ENCODE peak calls at places on chromosomes 3 and 15, in nine cellular contexts. G is tibial nerve, N is progenitor cell of endocrine pancreas, V is stomach, Y is WERI-Rb-1, T is pancreas, F is tibial artery, Z is ovary, H is H9. I is an unnamed sample.

GRCh38 chr3:123652346-123652984 is 67.6 kb upstream of the HACD2 start:
- DNase-seq in G (peak; percentile 77), N (peak; percentile 73), V (peak; percentile 77), Y (peak; percentile 89), T (peak; percentile 89), F (peak; percentile 90), Z (peak; percentile 83), H (peak; percentile 84), I (peak; percentile 94)

GRCh38 chr15:69424001-69424400 is 9.9 kb downstream of the KIF23 start:
- DNase-seq in G (no peak), N (no peak), V (no peak), Y (no peak), T (no peak), F (no peak), Z (no peak), H (no peak), I (no peak)

GRCh38 chr3:55169608-55170010 is 241.8 kb upstream of the LRTM1 start:
- DNase-seq in G (no peak), N (no peak), V (no peak), Y (no peak), T (no peak), F (no peak), Z (no peak), H (no peak), I (no peak)

GRCh38 chr3:130849111-130849552 is 44.8 kb upstream of the ATP2C1 start:
- DNase-seq in G (no peak), N (no peak), V (peak; percentile 91), Y (peak; percentile 9), T (peak; percentile 83), F (no peak), Z (no peak), H (no peak), I (no peak)

GRCh38 chr3:125067225-125067624 is 11.4 kb upstream of the HEG1 start:
- DNase-seq in G (no peak), N (no peak), V (no peak), Y (no peak), T (no peak), F (no peak), Z (no peak), H (peak; percentile 15), I (no peak)

GRCh38 chr3:127820871-127821853 is 1.2 kb downstream of the MGLL start:
- DNase-seq in G (peak; percentile 33), N (no peak), V (peak; percentile 38), Y (no peak), T (no peak), F (no peak), Z (no peak), H (no peak), I (no peak)

GRCh38 chr15:28977377-28978010 is 91.7 kb downstream of the APBA2 start:
- DNase-seq in G (no peak), N (no peak), V (no peak), Y (no peak), T (no peak), F (no peak), Z (no peak), H (no peak), I (peak; percentile 88)

GRCh38 chr15:59553879-59554735 is 57.5 kb upstream of the GCNT3 start:
- DNase-seq in G (no peak), N (no peak), V (no peak), Y (no peak), T (no peak), F (no peak), Z (no peak), H (no peak), I (no peak)

GRCh38 chr3:186025161-186025560 is 83.7 kb downstream of the ETV5 start:
- DNase-seq in G (no peak), N (no peak), V (no peak), Y (no peak), T (no peak), F (no peak), Z (no peak), H (no peak), I (peak; percentile 48)

GRCh38 chr3:194205675-194206133 is 69.8 kb downstream of the HES1 start:
- DNase-seq in G (no peak), N (no peak), V (no peak), Y (no peak), T (no peak), F (no peak), Z (no peak), H (peak; percentile 50), I (no peak)

GRCh38 chr3:124246949-124247348 is 255.0 kb upstream of the ROPN1 start:
- DNase-seq in G (no peak), N (no peak), V (no peak), Y (peak; percentile 49), T (no peak), F (no peak), Z (no peak), H (no peak), I (no peak)

GRCh38 chr3:43996379-43997301 is 245.0 kb upstream of the TOPAZ1 start:
- DNase-seq in G (no peak), N (no peak), V (no peak), Y (peak; percentile 58), T (no peak), F (no peak), Z (no peak), H (peak; percentile 61), I (no peak)

GRCh38 chr3:51945926-51946500 is 3.9 kb downstream of the PARP3 start:
- DNase-seq in G (no peak), N (no peak), V (no peak), Y (no peak), T (peak; percentile 26), F (peak; percentile 64), Z (peak; percentile 12), H (no peak), I (no peak)

GRCh38 chr3:127786358-127787070 is 35.8 kb downstream of the MGLL start:
- DNase-seq in G (peak; percentile 64), N (no peak), V (peak; percentile 53), Y (peak; percentile 68), T (no peak), F (peak; percentile 83), Z (peak; percentile 52), H (no peak), I (no peak)

GRCh38 chr3:100047455-100048141 is 66.7 kb downstream of the FILIP1L start:
- DNase-seq in G (no peak), N (no peak), V (no peak), Y (no peak), T (no peak), F (no peak), Z (no peak), H (no peak), I (no peak)

GRCh38 chr3:173745952-173746682 is 348.6 kb downstream of the NLGN1 start:
- DNase-seq in G (no peak), N (no peak), V (no peak), Y (no peak), T (no peak), F (no peak), Z (no peak), H (no peak), I (no peak)

GRCh38 chr15:42194502-42194901 is 13.6 kb downstream of the VPS39 start:
- DNase-seq in G (no peak), N (no peak), V (no peak), Y (no peak), T (no peak), F (no peak), Z (no peak), H (no peak), I (no peak)

GRCh38 chr3:37453393-37454391 is 279.3 kb upstream of the LRRFIP2 start:
- DNase-seq in G (peak; percentile 27), N (no peak), V (peak; percentile 41), Y (peak; percentile 69), T (peak; percentile 64), F (peak; percentile 92), Z (peak; percentile 39), H (no peak), I (no peak)
- TF ChIP-seq CTCF in G (peak; percentile 32), N (peak; percentile 38), V (peak; percentile 20), Y (peak; percentile 66), T (no peak), F (peak; percentile 47), Z (no peak), H (peak; percentile 38), I (peak; percentile 20)

GRCh38 chr3:73094127-73094526 is 32.7 kb downstream of the EBLN2 start:
- DNase-seq in G (no peak), N (no peak), V (no peak), Y (no peak), T (no peak), F (no peak), Z (no peak), H (peak; percentile 43), I (no peak)
- TF ChIP-seq CTCF in G (no peak), N (peak; percentile 27), V (no peak), Y (no peak), T (no peak), F (no peak), Z (no peak), H (peak; percentile 51), I (peak; percentile 27)

DNA sequence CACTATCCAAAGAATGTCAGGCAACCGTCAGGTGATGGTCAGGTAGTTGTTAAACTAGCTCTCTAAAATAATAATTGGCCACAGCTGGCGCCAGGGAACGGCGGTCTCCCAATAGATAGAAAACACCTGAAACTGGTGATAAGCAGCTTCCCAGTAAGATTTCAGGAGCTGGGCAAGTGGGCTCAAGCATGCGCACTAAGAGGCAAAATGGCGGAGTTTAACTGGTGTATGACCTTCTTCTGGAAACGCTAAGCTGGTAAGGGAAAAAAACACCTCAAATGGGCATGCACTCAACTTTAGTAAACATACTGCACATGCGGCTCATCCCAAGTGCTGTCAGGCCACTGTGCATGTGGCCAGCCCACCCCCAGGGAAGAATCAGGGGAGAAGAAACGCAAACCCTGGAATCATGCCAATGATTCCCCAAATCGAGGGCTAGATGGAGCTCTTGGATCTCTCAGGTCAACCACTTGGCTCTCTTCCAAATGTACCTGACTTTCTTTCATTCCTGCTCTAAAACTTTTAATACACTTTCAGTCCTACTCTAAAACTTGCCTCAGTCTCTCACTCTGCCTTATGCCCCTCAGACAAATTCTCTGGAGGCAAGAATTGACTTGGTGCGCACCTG is 195.0 kb downstream of the ZNF621 start:
- DNase-seq in G (no peak), N (no peak), V (no peak), Y (peak; percentile 14), T (no peak), F (no peak), Z (no peak), H (peak; percentile 30), I (no peak)
- TF ChIP-seq CTCF in G (no peak), N (peak; percentile 29), V (peak; percentile 34), Y (peak; percentile 46), T (peak; percentile 40), F (peak; percentile 36), Z (no peak), H (peak; percentile 64), I (no peak)

GRCh38 chr3:171514466-171514865 is 54.3 kb upstream of the TNIK start:
- DNase-seq in G (no peak), N (no peak), V (no peak), Y (no peak), T (no peak), F (no peak), Z (no peak), H (no peak), I (no peak)

GRCh38 chr3:171511450-171511849 is 51.2 kb upstream of the TNIK start:
- DNase-seq in G (no peak), N (no peak), V (no peak), Y (no peak), T (no peak), F (no peak), Z (no peak), H (no peak), I (no peak)

DNA sequence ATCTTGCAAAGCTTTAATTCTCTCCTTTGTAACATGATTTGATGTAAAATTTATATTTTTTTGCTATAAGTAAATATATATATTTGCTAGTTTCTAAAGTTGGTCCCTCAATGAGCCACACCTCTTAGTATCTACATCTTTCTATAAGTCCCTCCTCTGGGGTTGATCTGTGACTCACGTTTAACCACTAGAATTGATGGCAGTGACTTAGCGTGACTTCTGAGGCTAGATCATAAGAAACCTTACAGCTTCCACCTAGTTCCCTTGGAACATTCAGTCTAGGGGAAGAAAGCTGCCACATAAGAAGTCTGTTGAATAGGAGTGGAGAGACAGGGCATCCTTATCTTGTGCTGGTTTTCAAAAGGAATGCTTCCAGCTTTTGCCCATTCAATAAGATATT is 56.6 kb upstream of the TNIK start:
- DNase-seq in G (no peak), N (no peak), V (no peak), Y (no peak), T (no peak), F (no peak), Z (no peak), H (no peak), I (no peak)
- TF ChIP-seq CTCF in G (no peak), N (no peak), V (no peak), Y (no peak), T (no peak), F (no peak), Z (no peak), H (no peak), I (no peak)

I was measured in osteocyte.